ENCODE peak calls at places on chromosomes 1 and 21, in seven cellular contexts. D is IMR-90, X is thoracic aorta, Z is thyroid gland, V is cardiac muscle cell, M is heart right ventricle, N is colonic mucosa. J is an unnamed sample.

GRCh38 chr1:156896490-156897033 is 3.0 kb downstream of the PEAR1 start:
- DNase-seq in D (peak), X (no peak), Z (no peak), V (no peak), M (no peak), N (no peak), J (peak)

GRCh38 chr1:19273106-19273843 is 15.3 kb downstream of the AKR7A3 start:
- DNase-seq in D (no peak), X (no peak), Z (no peak), V (no peak), M (no peak), N (peak), J (peak)

GRCh38 chr1:150881331-150882070 is 5.1 kb upstream of the ARNT start:
- DNase-seq in D (peak), X (no peak), Z (no peak), V (no peak), M (no peak), N (no peak), J (no peak)

GRCh38 chr1:71196685-71197084 is 115.8 kb upstream of the ZRANB2 start:
- DNase-seq in D (peak), X (no peak), Z (no peak), V (no peak), M (no peak), N (no peak), J (no peak)

GRCh38 chr1:84998642-84999280 is 1.8 kb upstream of the MCOLN2 start:
- DNase-seq in D (peak), X (no peak), Z (no peak), V (peak), M (no peak), N (no peak), J (no peak)

GRCh38 chr21:15943009-15943666 is 213.4 kb downstream of the USP25 start:
- DNase-seq in D (peak), X (no peak), Z (no peak), V (no peak), M (no peak), N (no peak), J (no peak)

GRCh38 chr1:8481650-8482380 is 163.9 kb downstream of the SLC45A1 start:
- DNase-seq in D (peak), X (no peak), Z (no peak), V (no peak), M (no peak), N (no peak), J (no peak)

GRCh38 chr21:14545906-14546480 is at the start of gene SAMSN1:
- DNase-seq in D (no peak), X (no peak), Z (no peak), V (no peak), M (no peak), N (no peak), J (no peak)

GRCh38 chr21:42376338-42376982 is 10.1 kb upstream of the TFF1 start:
- DNase-seq in D (no peak), X (no peak), Z (no peak), V (no peak), M (no peak), N (peak), J (peak)

GRCh38 chr1:41514381-41514780 is 29.9 kb upstream of the EDN2 start:
- DNase-seq in D (no peak), X (no peak), Z (no peak), V (no peak), M (no peak), N (peak), J (no peak)

GRCh38 chr1:41517039-41517438 is 32.6 kb upstream of the EDN2 start:
- DNase-seq in D (no peak), X (no peak), Z (no peak), V (peak), M (no peak), N (no peak), J (no peak)

GRCh38 chr1:41515131-41515678 is 30.7 kb upstream of the EDN2 start:
- DNase-seq in D (no peak), X (no peak), Z (peak), V (no peak), M (no peak), N (peak), J (peak)

GRCh38 chr1:41515778-41516167 is 31.3 kb upstream of the EDN2 start:
- DNase-seq in D (no peak), X (no peak), Z (no peak), V (no peak), M (no peak), N (no peak), J (no peak)

GRCh38 chr1:41516168-41516961 is 31.9 kb upstream of the EDN2 start:
- DNase-seq in D (peak), X (no peak), Z (peak), V (peak), M (peak), N (peak), J (peak)
- H3K4me3 ChIP-seq in D (no peak), X (peak), Z (no peak), V (no peak), M (peak), N (peak), J (peak)

DNA sequence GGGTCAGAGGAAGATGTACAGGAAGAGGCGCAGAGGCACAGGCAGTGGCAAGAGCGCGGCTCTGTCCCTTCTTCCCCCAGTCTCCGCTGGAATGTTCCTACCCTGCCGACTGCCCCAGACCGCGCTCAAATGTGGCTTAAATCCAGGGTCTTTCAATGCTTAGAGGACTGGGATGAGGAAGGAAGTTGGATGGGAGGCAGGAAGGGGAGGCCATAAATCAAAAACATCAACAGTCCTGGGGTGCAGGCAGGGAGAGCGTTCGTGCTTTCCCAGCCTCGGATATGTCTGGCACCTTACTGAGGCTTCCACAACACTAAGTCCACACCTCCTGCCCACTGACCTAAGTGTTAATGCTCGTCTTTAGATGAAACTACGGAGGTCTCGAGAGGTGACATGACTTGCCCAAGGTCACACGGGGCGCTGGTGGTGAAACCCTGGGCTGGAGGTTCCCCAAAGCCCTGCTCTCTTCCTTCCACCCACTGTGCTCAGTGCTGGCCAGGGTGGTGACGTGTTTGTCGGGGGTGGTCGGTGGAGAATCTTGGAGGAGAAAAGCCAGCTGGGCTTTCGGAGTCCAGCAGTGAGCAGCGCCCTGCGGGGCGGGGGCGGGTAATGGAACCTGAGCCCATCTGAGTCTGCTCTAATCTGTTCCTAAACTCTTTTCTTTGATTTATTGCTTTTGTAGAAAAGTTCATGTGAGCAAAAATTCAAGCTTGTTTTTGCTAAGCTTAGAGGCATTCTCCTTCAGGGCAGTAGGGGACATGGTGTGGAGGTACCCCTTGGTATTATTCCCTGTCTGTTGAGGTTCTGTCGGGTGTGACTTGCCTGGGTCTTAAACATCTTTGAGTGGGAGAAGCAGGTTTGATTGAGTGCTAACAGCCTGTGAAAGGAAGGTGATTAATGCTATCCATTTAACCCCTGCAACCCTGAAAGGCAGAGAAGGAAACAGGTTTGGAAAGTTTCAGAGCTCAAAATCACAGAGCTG is 725 bp downstream of the CDA start:
- DNase-seq in D (peak), X (no peak), Z (peak), V (peak), M (peak), N (peak), J (peak)
- H3K27ac ChIP-seq in D (peak), X (no peak), Z (no peak), V (no peak), M (peak), N (peak), J (peak)

GRCh38 chr1:203754455-203754864 is 10.5 kb upstream of the LAX1 start:
- DNase-seq in D (no peak), X (no peak), Z (no peak), V (no peak), M (no peak), N (no peak), J (no peak)
- H3K4me3 ChIP-seq in D (no peak), X (no peak), Z (no peak), V (no peak), M (no peak), N (no peak), J (no peak)

GRCh38 chr1:21841852-21842466 is 29.9 kb downstream of the LDLRAD2 start:
- DNase-seq in D (no peak), X (no peak), Z (no peak), V (no peak), M (no peak), N (no peak), J (peak)

GRCh38 chr1:21840981-21841380 is 28.9 kb downstream of the LDLRAD2 start:
- DNase-seq in D (no peak), X (no peak), Z (no peak), V (no peak), M (no peak), N (no peak), J (no peak)

GRCh38 chr1:21837476-21837875 is 25.4 kb downstream of the LDLRAD2 start:
- DNase-seq in D (no peak), X (no peak), Z (no peak), V (no peak), M (no peak), N (no peak), J (no peak)

GRCh38 chr1:21838359-21839157 is 26.5 kb downstream of the LDLRAD2 start:
- DNase-seq in D (no peak), X (no peak), Z (no peak), V (no peak), M (no peak), N (no peak), J (no peak)

DNA sequence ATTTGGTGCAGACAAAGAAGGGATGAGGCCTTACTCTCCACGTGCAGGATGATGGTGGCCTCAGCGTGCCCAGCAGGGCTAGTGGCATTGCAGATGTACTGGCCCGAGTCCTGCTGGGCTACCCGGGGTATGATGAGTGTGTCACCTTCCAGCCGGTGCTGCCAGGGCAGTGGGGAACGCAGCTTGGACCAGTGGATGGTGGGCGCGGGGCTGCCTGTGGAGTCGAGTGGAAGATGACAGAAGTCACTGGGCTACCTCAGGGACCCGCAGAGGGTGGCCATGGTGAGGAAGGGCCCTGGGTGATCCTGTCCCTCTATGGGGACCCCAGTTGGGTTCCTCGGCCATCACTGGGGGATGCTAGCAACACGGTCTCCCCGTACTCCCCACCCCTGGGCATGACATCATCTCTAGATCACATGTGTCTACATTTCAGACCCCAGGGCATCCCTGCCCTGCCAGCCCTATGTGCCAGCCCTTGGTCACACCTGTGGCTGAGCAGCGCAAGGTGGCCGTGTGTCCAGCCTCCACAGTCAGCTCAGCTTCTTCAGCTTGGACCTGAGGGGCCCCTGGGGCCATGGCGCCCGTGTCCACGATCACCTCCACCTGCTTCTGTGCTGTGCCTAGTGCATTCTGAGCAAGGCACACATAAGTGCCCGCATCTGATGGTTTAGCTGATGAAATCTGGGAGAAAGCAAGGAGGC is 27.4 kb downstream of the LDLRAD2 start:
- DNase-seq in D (no peak), X (no peak), Z (no peak), V (no peak), M (no peak), N (no peak), J (no peak)
- H3K27ac ChIP-seq in D (no peak), X (no peak), Z (no peak), V (no peak), M (no peak), N (no peak), J (no peak)

J was measured in kidney.